ENCODE peak calls at places on chromosomes 5 and 9, in four cellular contexts. X is WERI-Rb-1, T is fibroblast of mammary gland, K is astrocyte of the spinal cord. A is an unnamed sample.

GRCh38 chr9:110099236-110099741 is 108.7 kb downstream of the C9orf152 start:
- DNase-seq in X (peak; percentile 90), T (peak; percentile 92), K (peak; percentile 77), A (no peak)

GRCh38 chr5:173515526-173515925 is 100.9 kb downstream of the BOD1 start:
- DNase-seq in X (no peak), T (peak; percentile 97), K (no peak), A (no peak)

GRCh38 chr9:93202919-93203712 is 19.2 kb downstream of the WNK2 start:
- DNase-seq in X (peak; percentile 86), T (no peak), K (no peak), A (no peak)

GRCh38 chr5:93078082-93079038 is 502.7 kb downstream of the NR2F1-AS1 start:
- DNase-seq in X (peak; percentile 24), T (peak; percentile 91), K (peak; percentile 92), A (no peak)

GRCh38 chr5:15446552-15446951 is 53.4 kb upstream of the FBXL7 start:
- DNase-seq in X (no peak), T (peak; percentile 5), K (peak; percentile 48), A (no peak)

GRCh38 chr5:68644971-68645370 is 429.4 kb downstream of the PIK3R1 start:
- DNase-seq in X (no peak), T (no peak), K (no peak), A (no peak)

GRCh38 chr9:86652696-86653095 is 294.6 kb downstream of the GAS1 start:
- DNase-seq in X (no peak), T (peak; percentile 44), K (no peak), A (no peak)

GRCh38 chr5:168995024-168995423 is 305.9 kb downstream of the SLIT3 start:
- DNase-seq in X (no peak), T (no peak), K (no peak), A (no peak)

GRCh38 chr9:126611592-126612328 is 2.0 kb upstream of the LMX1B start:
- DNase-seq in X (peak; percentile 93), T (peak; percentile 50), K (peak; percentile 41), A (peak; percentile 88)

GRCh38 chr9:19113964-19114679 is 11.4 kb upstream of the HAUS6 start:
- DNase-seq in X (peak; percentile 21), T (peak; percentile 52), K (no peak), A (no peak)

GRCh38 chr9:93459432-93459847 is 6.1 kb upstream of the FAM120AOS start:
- DNase-seq in X (no peak), T (no peak), K (no peak), A (no peak)

GRCh38 chr5:43702815-43703214 is 99.8 kb downstream of the NNT start:
- DNase-seq in X (peak; percentile 35), T (peak; percentile 86), K (peak; percentile 5), A (no peak)

GRCh38 chr9:89759563-89759962 is 154.8 kb downstream of the GADD45G start:
- DNase-seq in X (no peak), T (no peak), K (no peak), A (no peak)

GRCh38 chr9:124011460-124012301 is at the start of gene LHX2:
- DNase-seq in X (no peak), T (peak; percentile 75), K (peak; percentile 55), A (peak; percentile 64)

GRCh38 chr5:115262066-115262404 is 642 bp downstream of the PGGT1B start:
- DNase-seq in X (no peak), T (no peak), K (peak; percentile 39), A (no peak)

GRCh38 chr5:90747175-90747574 is 188.6 kb downstream of the ADGRV1 start:
- DNase-seq in X (no peak), T (peak; percentile 6), K (peak; percentile 8), A (no peak)

GRCh38 chr5:15501057-15501791 is 1.2 kb downstream of the FBXL7 start:
- DNase-seq in X (peak; percentile 69), T (peak; percentile 72), K (peak; percentile 85), A (peak; percentile 46)

GRCh38 chr5:4208537-4208936 is 612.9 kb downstream of the IRX1 start:
- DNase-seq in X (no peak), T (no peak), K (no peak), A (no peak)

GRCh38 chr5:51582871-51583384 is 199.7 kb downstream of the ISL1 start:
- DNase-seq in X (no peak), T (no peak), K (no peak), A (no peak)

GRCh38 chr5:168390491-168390890 is 95.8 kb upstream of the RARS1 start:
- DNase-seq in X (no peak), T (no peak), K (no peak), A (no peak)

GRCh38 chr9:71506821-71507220 is 261.5 kb downstream of the CEMIP2 start:
- DNase-seq in X (no peak), T (peak; percentile 87), K (peak; percentile 31), A (no peak)

GRCh38 chr9:87678650-87679355 is 47.1 kb upstream of the CTSL start:
- DNase-seq in X (peak; percentile 67), T (peak; percentile 83), K (peak; percentile 70), A (peak; percentile 62)

GRCh38 chr5:177256296-177256695 is 47.2 kb downstream of the RAB24 start:
- DNase-seq in X (no peak), T (peak; percentile 14), K (no peak), A (no peak)

GRCh38 chr9:16721972-16722371 is 148.5 kb downstream of the BNC2 start:
- DNase-seq in X (no peak), T (peak; percentile 98), K (no peak), A (no peak)

GRCh38 chr5:175501759-175502158 is 23.4 kb downstream of the SFXN1 start:
- DNase-seq in X (no peak), T (no peak), K (no peak), A (no peak)

GRCh38 chr5:12272389-12272788 is 368.1 kb upstream of the CTNND2 start:
- DNase-seq in X (peak; percentile 23), T (no peak), K (no peak), A (no peak)

GRCh38 chr9:8760000-8760767 is 960.6 kb upstream of the DMAC1 start:
- DNase-seq in X (no peak), T (no peak), K (no peak), A (no peak)
- TF ChIP-seq CTCF in X (no peak), T (no peak), K (no peak), A (no peak)

GRCh38 chr9:29802454-29802853 is 2229.2 kb upstream of the C9orf72 start:
- DNase-seq in X (no peak), T (no peak), K (no peak), A (no peak)

GRCh38 chr9:29806941-29807625 is 2233.8 kb upstream of the C9orf72 start:
- DNase-seq in X (no peak), T (no peak), K (peak; percentile 16), A (no peak)
- TF ChIP-seq CTCF in X (no peak), T (no peak), K (no peak), A (no peak)

DNA sequence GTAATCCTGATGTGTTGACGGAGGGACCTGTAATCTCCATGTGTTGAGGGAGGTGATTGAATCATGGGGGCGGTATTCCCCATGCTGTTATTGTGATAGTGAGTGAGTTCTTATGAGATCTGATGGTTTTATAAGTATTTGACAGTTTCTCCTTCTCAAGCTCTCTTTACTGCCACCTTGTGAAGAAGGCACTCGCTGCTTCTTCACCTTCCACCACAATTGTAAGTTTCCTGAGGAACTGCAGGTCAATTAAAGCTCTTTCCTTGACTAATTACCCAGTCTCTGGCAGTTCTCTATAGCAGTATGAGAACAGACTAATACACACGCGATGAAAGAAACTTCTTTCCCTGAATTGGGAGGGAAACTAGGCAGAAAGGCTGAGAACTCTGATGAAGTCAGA is 141.1 kb upstream of the RAD23B start:
- DNase-seq in X (peak; percentile 45), T (peak; percentile 29), K (peak; percentile 19), A (no peak)
- TF ChIP-seq CTCF in X (peak; percentile 54), T (peak; percentile 38), K (peak; percentile 55), A (peak; percentile 34)

DNA sequence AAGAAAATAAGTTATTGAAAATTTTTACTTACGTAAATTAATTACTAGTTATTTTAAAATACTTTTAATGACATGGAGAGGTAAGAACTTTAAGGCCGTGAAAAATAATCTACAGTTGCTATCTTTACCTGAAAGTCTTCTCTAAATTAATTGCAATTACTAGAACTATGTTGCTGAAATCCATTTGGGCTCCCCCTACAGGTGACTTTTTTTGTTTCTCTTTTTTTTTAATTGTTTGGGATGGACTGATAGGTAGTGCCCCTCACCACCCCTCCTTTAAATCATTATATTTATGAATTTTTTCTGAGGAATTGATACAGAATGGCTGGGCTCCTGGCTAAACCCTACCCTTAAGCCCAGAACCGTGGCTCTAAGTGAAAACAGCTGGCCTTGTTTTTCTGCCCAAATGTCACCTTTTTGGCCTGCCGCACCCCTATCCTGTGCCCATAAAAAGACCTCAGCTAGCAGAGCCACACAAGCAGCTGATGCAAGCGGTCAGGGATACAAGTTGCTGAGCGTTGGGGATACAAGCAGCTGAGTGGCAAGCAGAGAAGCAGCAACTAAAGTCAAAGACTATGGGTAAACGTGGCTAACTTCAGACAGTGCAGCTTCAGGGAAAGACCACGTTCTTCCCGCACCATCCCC is 315.2 kb upstream of the ACO1 start:
- DNase-seq in X (no peak), T (no peak), K (no peak), A (no peak)
- TF ChIP-seq CTCF in X (no peak), T (no peak), K (no peak), A (peak; percentile 52)